ENCODE peak calls at places on chromosomes 11 and 22, in four cellular contexts. P is tibial nerve, R is sigmoid colon, X is ACHN. K is an unnamed sample.

GRCh38 chr11:129366737-129367597 is 8.7 kb upstream of the BARX2 start:
- DNase-seq in P (no peak), R (no peak), X (no peak), K (no peak)

GRCh38 chr11:76878014-76878413 is 17.3 kb downstream of the ACER3 start:
- DNase-seq in P (no peak), R (no peak), X (no peak), K (no peak)

GRCh38 chr22:20437253-20438065 is at the start of gene SCARF2:
- DNase-seq in P (no peak), R (peak), X (peak), K (peak)

GRCh38 chr11:116618461-116618860 is 154.3 kb downstream of the BUD13 start:
- DNase-seq in P (no peak), R (no peak), X (no peak), K (no peak)

GRCh38 chr11:117187007-117187406 is 8.5 kb downstream of the SIDT2 start:
- DNase-seq in P (no peak), R (peak), X (no peak), K (peak)

GRCh38 chr22:49451070-49451840 is 376.4 kb downstream of the BRD1 start:
- DNase-seq in P (no peak), R (no peak), X (no peak), K (no peak)

GRCh38 chr22:30253205-30253852 is 6.8 kb upstream of the LIF start:
- DNase-seq in P (peak), R (no peak), X (peak), K (peak)

GRCh38 chr11:34671946-34672345 is 51.1 kb downstream of the EHF start:
- DNase-seq in P (no peak), R (no peak), X (no peak), K (no peak)

GRCh38 chr11:134164490-134165370 is 59.0 kb downstream of the NCAPD3 start:
- DNase-seq in P (no peak), R (no peak), X (no peak), K (no peak)

GRCh38 chr11:267491-267994 is 10.7 kb upstream of the NLRP6 start:
- DNase-seq in P (peak), R (peak), X (peak), K (no peak)

GRCh38 chr11:67113231-67113721 is 5.8 kb upstream of the KDM2A start:
- DNase-seq in P (no peak), R (peak), X (no peak), K (no peak)

GRCh38 chr11:114813216-114813615 is 134.9 kb downstream of the NXPE2 start:
- DNase-seq in P (no peak), R (no peak), X (no peak), K (no peak)

GRCh38 chr11:116787786-116788486 is at the start of gene ZPR1:
- DNase-seq in P (peak), R (peak), X (peak), K (peak)

GRCh38 chr11:31826530-31827438 is 15.7 kb upstream of the PAX6 start:
- DNase-seq in P (no peak), R (no peak), X (no peak), K (no peak)

GRCh38 chr11:59556115-59556882 is 45.0 kb downstream of the OR4D9 start:
- DNase-seq in P (peak), R (peak), X (peak), K (peak)

GRCh38 chr11:128666397-128666796 is 27.5 kb upstream of the FLI1 start:
- DNase-seq in P (no peak), R (no peak), X (no peak), K (no peak)

GRCh38 chr22:30249049-30250038 is 2.8 kb upstream of the LIF start:
- DNase-seq in P (peak), R (peak), X (no peak), K (peak)

GRCh38 chr11:57368106-57368826 is 12.7 kb downstream of the PRG3 start:
- DNase-seq in P (no peak), R (no peak), X (no peak), K (no peak)

GRCh38 chr22:36155702-36156101 is 4.9 kb downstream of the APOL3 start:
- DNase-seq in P (peak), R (peak), X (no peak), K (peak)

GRCh38 chr11:5753943-5754342 is at the start of gene OR52N4:
- DNase-seq in P (no peak), R (no peak), X (no peak), K (no peak)

GRCh38 chr22:37020192-37020479 is 594 bp downstream of the MPST start:
- DNase-seq in P (peak), R (no peak), X (peak), K (peak)

GRCh38 chr11:117980716-117981115 is 5.5 kb upstream of the IL10RA start:
- DNase-seq in P (no peak), R (no peak), X (no peak), K (no peak)

GRCh38 chr11:113168358-113168757 is 146.0 kb upstream of the TTC12 start:
- DNase-seq in P (no peak), R (no peak), X (no peak), K (no peak)

GRCh38 chr11:19980957-19981669 is 179.2 kb downstream of the DBX1 start:
- DNase-seq in P (no peak), R (no peak), X (no peak), K (peak)

GRCh38 chr11:128498846-128499245 is 88.5 kb downstream of the ETS1 start:
- DNase-seq in P (no peak), R (no peak), X (peak), K (no peak)

GRCh38 chr11:36026315-36026968 is 82.6 kb downstream of the LDLRAD3 start:
- DNase-seq in P (no peak), R (no peak), X (no peak), K (no peak)

GRCh38 chr11:444397-445144 is 2.8 kb upstream of the ANO9 start:
- DNase-seq in P (no peak), R (no peak), X (peak), K (no peak)

K was measured in uterus.